ENCODE peak calls at places on chromosomes 3 and 15, in five cellular contexts. V is endothelial cell; T is activated naive CD8-positive, alpha-beta T cell treated with anti-CD3 and anti-CD28 coated beads for 36 hours; M is DMS153; H is NCI-H2029. E is an unnamed sample.

GRCh38 chr3:154971341-154971740 is 108.8 kb upstream of the MME start:
- DNase-seq in T (no peak), M (no peak), V (no peak), H (no peak), E (no peak)

GRCh38 chr3:37909067-37909911 is 47.6 kb downstream of the CTDSPL start:
- DNase-seq in V (no peak), H (no peak), M (no peak), T (no peak), E (no peak)

GRCh38 chr3:143600762-143601161 is 247.5 kb downstream of the SLC9A9 start:
- DNase-seq in H (no peak), T (no peak), V (no peak), M (peak), E (no peak)

GRCh38 chr3:59555593-59556315 is 505.9 kb upstream of the CFAP20DC start:
- DNase-seq in H (no peak), V (no peak), M (no peak), T (no peak), E (no peak)

GRCh38 chr3:87088984-87089841 is 98.3 kb upstream of the VGLL3 start:
- DNase-seq in H (no peak), T (peak), M (peak), V (peak), E (peak)

GRCh38 chr3:129023909-129024308 is 22.8 kb downstream of the EFCC1 start:
- DNase-seq in T (no peak), M (no peak), V (no peak), H (no peak), E (no peak)

GRCh38 chr15:69064649-69065048 is 50.2 kb downstream of the NOX5 start:
- DNase-seq in T (no peak), V (no peak), H (no peak), M (no peak), E (no peak)

GRCh38 chr15:80173022-80173759 is 20.4 kb downstream of the FAH start:
- DNase-seq in M (peak), H (peak), V (peak), T (peak), E (peak)

GRCh38 chr15:34001536-34001935 is 33.2 kb downstream of the CHRM5 start:
- DNase-seq in V (no peak), H (no peak), T (no peak), M (no peak), E (no peak)

GRCh38 chr3:9301798-9302197 is 52.4 kb upstream of the SRGAP3 start:
- DNase-seq in M (no peak), T (no peak), H (no peak), V (no peak), E (no peak)

GRCh38 chr3:97504463-97504862 is 260.1 kb upstream of the ARL6 start:
- DNase-seq in H (no peak), M (no peak), V (no peak), T (no peak), E (no peak)

GRCh38 chr3:25304916-25305315 is 123.1 kb upstream of the RARB start:
- DNase-seq in M (no peak), T (no peak), V (no peak), H (no peak), E (no peak)

GRCh38 chr15:68177747-68178146 is 27.4 kb downstream of the CALML4 start:
- DNase-seq in V (no peak), M (no peak), T (no peak), H (no peak), E (no peak)

GRCh38 chr3:183158113-183158512 is 4.4 kb downstream of the LAMP3 start:
- DNase-seq in V (no peak), M (no peak), T (no peak), H (no peak), E (no peak)

GRCh38 chr15:35630570-35630969 is 84.6 kb upstream of the DPH6 start:
- DNase-seq in V (no peak), H (peak), M (no peak), T (no peak), E (peak)

GRCh38 chr3:63869929-63870328 is 6.3 kb downstream of the ATXN7 start:
- DNase-seq in V (no peak), M (no peak), H (no peak), T (no peak), E (no peak)

GRCh38 chr3:66985336-66985920 is 12.7 kb upstream of the KBTBD8 start:
- DNase-seq in H (no peak), V (no peak), M (no peak), T (no peak), E (no peak)

GRCh38 chr3:136343873-136344281 is 93.7 kb downstream of the PCCB start:
- DNase-seq in H (peak), M (peak), V (no peak), T (no peak), E (peak)

GRCh38 chr3:112638327-112639020 is 2.5 kb downstream of the CCDC80 start:
- DNase-seq in T (no peak), M (no peak), H (no peak), V (no peak), E (no peak)

GRCh38 chr3:86995537-86995936 is 4.6 kb upstream of the VGLL3 start:
- DNase-seq in H (no peak), V (no peak), M (no peak), T (no peak), E (no peak)

GRCh38 chr3:33278106-33278672 is 947 bp downstream of the FBXL2 start:
- DNase-seq in H (no peak), V (no peak), M (no peak), T (no peak), E (no peak)

GRCh38 chr3:61819861-61820260 is 258.5 kb downstream of the PTPRG start:
- DNase-seq in V (no peak), T (no peak), H (no peak), M (no peak), E (no peak)

GRCh38 chr3:47086071-47086470 is 77.8 kb downstream of the SETD2 start:
- DNase-seq in M (no peak), T (no peak), V (no peak), H (no peak), E (no peak)

GRCh38 chr3:32873491-32874130 is 55.8 kb downstream of the TRIM71 start:
- DNase-seq in M (no peak), V (no peak), H (peak), T (no peak), E (no peak)

GRCh38 chr15:57797145-57797544 is 90.6 kb downstream of the POLR2M start:
- DNase-seq in M (no peak), H (no peak), T (no peak), V (no peak), E (no peak)

GRCh38 chr15:74682954-74683353 is 12.9 kb downstream of the EDC3 start:
- DNase-seq in T (no peak), M (no peak), V (no peak), H (no peak), E (no peak)

GRCh38 chr3:30428251-30428650 is 178.2 kb upstream of the TGFBR2 start:
- DNase-seq in H (no peak), V (no peak), M (no peak), T (no peak), E (no peak)

GRCh38 chr3:108305484-108306172 is 9.3 kb downstream of the HHLA2 start:
- DNase-seq in T (no peak), M (no peak), H (no peak), V (no peak), E (no peak)

GRCh38 chr3:63413523-63413922 is 135.4 kb downstream of the SYNPR start:
- DNase-seq in M (no peak), V (no peak), T (no peak), H (no peak), E (no peak)

GRCh38 chr15:45710657-45711056 is 75.8 kb downstream of the SQOR start:
- DNase-seq in M (peak), V (no peak), H (peak), T (no peak), E (no peak)

E was measured in heart left ventricle.